ENCODE peak calls at places on chromosomes 5 and 9, in eight cellular contexts. J is occipital lobe, Z is mammary epithelial cell, I is NCI-H187 treated with DMSO at 0.1 percent for 48 hours, U is spleen, C is lung, X is renal cortical epithelial cell, H is hypothalamus. S is an unnamed sample.

GRCh38 chr5:37916525-37916924 is 76.7 kb upstream of the GDNF start:
- DNase-seq in U (no peak), I (no peak), Z (peak; percentile 38), X (no peak), H (no peak), J (no peak), C (no peak), S (no peak)

GRCh38 chr9:87337335-87338074 is 160.2 kb upstream of the DAPK1 start:
- DNase-seq in I (no peak), X (peak; percentile 86), J (no peak), Z (peak; percentile 9), H (no peak), U (no peak), C (no peak), S (no peak)

GRCh38 chr5:168097852-168098251 is 193.6 kb upstream of the WWC1 start:
- DNase-seq in J (no peak), U (no peak), X (no peak), Z (no peak), C (no peak), I (no peak), H (no peak), S (no peak)

GRCh38 chr9:68498816-68499215 is 41.9 kb downstream of the TMEM252 start:
- DNase-seq in C (no peak), Z (no peak), U (no peak), I (no peak), H (no peak), X (no peak), J (no peak), S (no peak)

GRCh38 chr5:114174837-114175236 is 187.0 kb upstream of the KCNN2 start:
- DNase-seq in H (no peak), X (no peak), I (no peak), C (no peak), J (no peak), Z (no peak), U (no peak), S (no peak)

GRCh38 chr9:110308504-110309109 is 29.1 kb downstream of the TXNDC8 start:
- DNase-seq in J (no peak), Z (no peak), U (no peak), C (no peak), H (no peak), I (no peak), X (no peak), S (no peak)

GRCh38 chr5:126535856-126536545 is 59.0 kb downstream of the ALDH7A1 start:
- DNase-seq in C (no peak), U (no peak), J (no peak), Z (no peak), I (no peak), H (no peak), X (no peak), S (no peak)

GRCh38 chr5:168359820-168360460 is 68.5 kb downstream of the WWC1 start:
- DNase-seq in C (no peak), J (no peak), U (no peak), Z (peak; percentile 61), H (no peak), I (no peak), X (peak; percentile 49), S (no peak)

GRCh38 chr5:138024117-138024516 is 8.8 kb downstream of the FAM13B start:
- DNase-seq in U (no peak), C (no peak), H (no peak), J (no peak), X (no peak), Z (peak; percentile 14), I (no peak), S (no peak)

GRCh38 chr5:135208555-135209494 is 174.8 kb upstream of the PITX1 start:
- DNase-seq in U (peak; percentile 64), H (no peak), I (no peak), J (no peak), C (peak; percentile 31), Z (peak; percentile 74), X (peak; percentile 79), S (no peak)

GRCh38 chr5:67233075-67233474 is 36.5 kb upstream of the CD180 start:
- DNase-seq in C (no peak), J (no peak), Z (no peak), X (no peak), I (no peak), U (no peak), H (no peak), S (no peak)

GRCh38 chr5:170522211-170523128 is 18.6 kb downstream of the KCNIP1 start:
- DNase-seq in I (no peak), C (no peak), H (no peak), X (peak; percentile 99), Z (peak; percentile 76), U (no peak), J (no peak), S (no peak)

GRCh38 chr9:100408541-100409175 is 18.3 kb upstream of the MSANTD3 start:
- DNase-seq in J (no peak), U (no peak), C (no peak), I (no peak), X (no peak), Z (no peak), H (no peak), S (no peak)

GRCh38 chr5:179293276-179293675 is 52.0 kb downstream of the ADAMTS2 start:
- DNase-seq in C (no peak), I (no peak), J (no peak), X (no peak), Z (no peak), U (peak; percentile 47), H (no peak), S (no peak)

GRCh38 chr9:123335227-123335985 is 20.6 kb upstream of the CRB2 start:
- DNase-seq in Z (peak; percentile 47), I (peak; percentile 51), J (peak; percentile 55), U (no peak), X (peak; percentile 64), C (peak; percentile 47), H (no peak), S (no peak)

GRCh38 chr5:39399135-39400036 is 25.4 kb downstream of the DAB2 start:
- DNase-seq in Z (peak; percentile 95), H (no peak), I (no peak), X (peak; percentile 100), U (no peak), C (no peak), J (no peak), S (no peak)

GRCh38 chr5:81006955-81007636 is 46.9 kb downstream of the RASGRF2 start:
- DNase-seq in Z (no peak), I (no peak), C (no peak), U (no peak), X (no peak), H (no peak), J (no peak), S (no peak)

GRCh38 chr5:158246661-158247060 is 387.7 kb upstream of the CLINT1 start:
- DNase-seq in J (no peak), C (no peak), H (no peak), X (no peak), Z (no peak), U (no peak), I (no peak), S (no peak)

GRCh38 chr9:135762921-135763320 is 60.9 kb downstream of the KCNT1 start:
- DNase-seq in Z (no peak), C (no peak), U (no peak), I (no peak), X (no peak), J (no peak), H (no peak), S (no peak)

GRCh38 chr5:40716000-40716399 is 36.3 kb downstream of the PTGER4 start:
- DNase-seq in U (no peak), I (no peak), Z (no peak), J (peak; percentile 3), H (no peak), C (no peak), X (no peak), S (no peak)

GRCh38 chr5:1762878-1763547 is 36.6 kb downstream of the MRPL36 start:
- DNase-seq in C (no peak), I (no peak), J (no peak), X (no peak), U (peak; percentile 41), Z (no peak), H (no peak), S (no peak)

GRCh38 chr5:168947212-168947868 is 353.6 kb downstream of the SLIT3 start:
- DNase-seq in H (no peak), U (no peak), C (no peak), Z (peak; percentile 24), X (no peak), I (no peak), J (peak; percentile 4), S (peak; percentile 24)

GRCh38 chr5:67813879-67814539 is 401.5 kb upstream of the PIK3R1 start:
- DNase-seq in Z (no peak), I (no peak), X (no peak), C (no peak), U (no peak), J (no peak), H (no peak), S (no peak)

GRCh38 chr9:124812401-124813016 is 35.6 kb downstream of the OLFML2A start:
- DNase-seq in C (no peak), I (no peak), J (no peak), Z (peak; percentile 90), H (no peak), U (no peak), X (peak; percentile 92), S (no peak)

GRCh38 chr9:35842020-35842745 is 13.2 kb downstream of the TMEM8B start:
- DNase-seq in U (peak; percentile 69), X (no peak), J (no peak), H (no peak), Z (no peak), C (no peak), I (no peak), S (no peak)

S was measured in stimulated activated CD8-positive, alpha-beta memory T cell treated with anti-CD3 and anti-CD28 coated beads, Interleukin-2, amount 100 ng/mL, for 48 hours.